ENCODE peak calls at places on chromosomes 7 and 10, in seven cellular contexts. One of them, this sample, is unnamed. For H3K4me1, the result is how much of the 10 kb centered on the place peaks cover.

GRCh38 chr10:96073722-96074121 is 30.3 kb downstream of the CCNJ start:
- DNase-seq in neuronal stem cell: no peak
- DNase-seq in PC-9: no peak
- DNase-seq in endothelial cell of umbilical vein: peak
- DNase-seq in lower lobe of right lung: no peak
- DNase-seq in upper lobe of right lung: no peak
- DNase-seq in spleen: no peak
- DNase-seq in this sample: no peak

GRCh38 chr7:106064836-106065559 is 47.1 kb downstream of the SYPL1 start:
- DNase-seq in endothelial cell of umbilical vein: peak
- DNase-seq in spleen: peak
- DNase-seq in PC-9: peak
- DNase-seq in lower lobe of right lung: peak
- DNase-seq in upper lobe of right lung: peak
- DNase-seq in neuronal stem cell: no peak
- DNase-seq in this sample: peak

GRCh38 chr10:70603439-70603778 is 868 bp upstream of the PRF1 start:
- DNase-seq in neuronal stem cell: no peak
- DNase-seq in PC-9: no peak
- DNase-seq in lower lobe of right lung: no peak
- DNase-seq in spleen: peak
- DNase-seq in endothelial cell of umbilical vein: no peak
- DNase-seq in upper lobe of right lung: no peak
- DNase-seq in this sample: no peak

GRCh38 chr10:905503-905902 is 26.0 kb downstream of the LARP4B start:
- DNase-seq in spleen: no peak
- DNase-seq in lower lobe of right lung: no peak
- DNase-seq in neuronal stem cell: no peak
- DNase-seq in endothelial cell of umbilical vein: no peak
- DNase-seq in upper lobe of right lung: no peak
- DNase-seq in PC-9: no peak
- DNase-seq in this sample: no peak

GRCh38 chr10:100913470-100913865 is 705 bp downstream of the SLF2 start:
- DNase-seq in neuronal stem cell: no peak
- DNase-seq in PC-9: no peak
- DNase-seq in lower lobe of right lung: no peak
- DNase-seq in upper lobe of right lung: no peak
- DNase-seq in endothelial cell of umbilical vein: no peak
- DNase-seq in spleen: no peak
- DNase-seq in this sample: no peak

GRCh38 chr10:6576326-6576725 is 3.8 kb downstream of the PRKCQ start:
- DNase-seq in endothelial cell of umbilical vein: no peak
- DNase-seq in PC-9: no peak
- DNase-seq in lower lobe of right lung: no peak
- DNase-seq in upper lobe of right lung: no peak
- DNase-seq in spleen: no peak
- DNase-seq in neuronal stem cell: no peak
- DNase-seq in this sample: no peak

GRCh38 chr7:101746311-101746710 is 71.1 kb upstream of the CUX1 start:
- DNase-seq in PC-9: no peak
- DNase-seq in endothelial cell of umbilical vein: no peak
- DNase-seq in neuronal stem cell: no peak
- DNase-seq in spleen: no peak
- DNase-seq in lower lobe of right lung: no peak
- DNase-seq in upper lobe of right lung: no peak
- DNase-seq in this sample: no peak

GRCh38 chr7:98870071-98870651 is 347 bp upstream of the TMEM130 start:
- DNase-seq in PC-9: peak
- DNase-seq in endothelial cell of umbilical vein: no peak
- DNase-seq in spleen: peak
- DNase-seq in lower lobe of right lung: peak
- DNase-seq in upper lobe of right lung: peak
- DNase-seq in neuronal stem cell: peak
- DNase-seq in this sample: peak

GRCh38 chr7:2288503-2288902 is 25.7 kb downstream of the SNX8 start:
- DNase-seq in PC-9: no peak
- DNase-seq in neuronal stem cell: no peak
- DNase-seq in spleen: no peak
- DNase-seq in upper lobe of right lung: no peak
- DNase-seq in lower lobe of right lung: no peak
- DNase-seq in endothelial cell of umbilical vein: no peak
- DNase-seq in this sample: peak

GRCh38 chr10:8331896-8332729 is 277.6 kb downstream of the GATA3 start:
- DNase-seq in lower lobe of right lung: peak
- DNase-seq in spleen: peak
- DNase-seq in upper lobe of right lung: peak
- DNase-seq in neuronal stem cell: peak
- DNase-seq in endothelial cell of umbilical vein: peak
- DNase-seq in PC-9: peak
- DNase-seq in this sample: peak

GRCh38 chr10:28327494-28327886 is 24.6 kb upstream of the MPP7 start:
- DNase-seq in lower lobe of right lung: no peak
- DNase-seq in upper lobe of right lung: no peak
- DNase-seq in endothelial cell of umbilical vein: peak
- DNase-seq in neuronal stem cell: no peak
- DNase-seq in spleen: no peak
- DNase-seq in PC-9: no peak
- DNase-seq in this sample: no peak

GRCh38 chr10:22686347-22686746 is 28.0 kb downstream of the PIP4K2A start:
- DNase-seq in endothelial cell of umbilical vein: no peak
- DNase-seq in neuronal stem cell: no peak
- DNase-seq in spleen: no peak
- DNase-seq in lower lobe of right lung: no peak
- DNase-seq in PC-9: no peak
- DNase-seq in upper lobe of right lung: no peak
- DNase-seq in this sample: no peak

GRCh38 chr7:77406421-77406820 is 9.7 kb downstream of the GSAP start:
- DNase-seq in neuronal stem cell: no peak
- DNase-seq in lower lobe of right lung: no peak
- DNase-seq in upper lobe of right lung: no peak
- DNase-seq in PC-9: no peak
- DNase-seq in spleen: no peak
- DNase-seq in endothelial cell of umbilical vein: no peak
- DNase-seq in this sample: no peak

GRCh38 chr7:105245398-105246099 is 143.2 kb downstream of the SRPK2 start:
- DNase-seq in spleen: no peak
- DNase-seq in upper lobe of right lung: no peak
- DNase-seq in PC-9: no peak
- DNase-seq in lower lobe of right lung: no peak
- DNase-seq in endothelial cell of umbilical vein: no peak
- DNase-seq in neuronal stem cell: no peak
- DNase-seq in this sample: no peak

GRCh38 chr7:20402297-20403230 is 71.9 kb downstream of the ITGB8 start:
- DNase-seq in upper lobe of right lung: no peak
- DNase-seq in spleen: no peak
- DNase-seq in neuronal stem cell: no peak
- DNase-seq in lower lobe of right lung: no peak
- DNase-seq in endothelial cell of umbilical vein: peak
- DNase-seq in PC-9: no peak
- DNase-seq in this sample: no peak

GRCh38 chr7:36129048-36129534 is 24.0 kb upstream of the EEPD1 start:
- DNase-seq in endothelial cell of umbilical vein: no peak
- DNase-seq in upper lobe of right lung: no peak
- DNase-seq in spleen: no peak
- DNase-seq in PC-9: peak
- DNase-seq in lower lobe of right lung: no peak
- DNase-seq in neuronal stem cell: no peak
- DNase-seq in this sample: peak

GRCh38 chr10:74164641-74165529 is 13.9 kb downstream of the ADK start:
- DNase-seq in endothelial cell of umbilical vein: peak
- DNase-seq in upper lobe of right lung: no peak
- DNase-seq in PC-9: no peak
- DNase-seq in lower lobe of right lung: no peak
- DNase-seq in spleen: no peak
- DNase-seq in neuronal stem cell: no peak
- DNase-seq in this sample: no peak
- H3K4me1 ChIP-seq in endothelial cell of umbilical vein: under half
- H3K4me1 ChIP-seq in upper lobe of right lung: under half
- H3K4me1 ChIP-seq in PC-9: under half
- H3K4me1 ChIP-seq in lower lobe of right lung: under half
- H3K4me1 ChIP-seq in spleen: half or more
- H3K4me1 ChIP-seq in neuronal stem cell: under half
- H3K4me1 ChIP-seq in this sample: under half

DNA sequence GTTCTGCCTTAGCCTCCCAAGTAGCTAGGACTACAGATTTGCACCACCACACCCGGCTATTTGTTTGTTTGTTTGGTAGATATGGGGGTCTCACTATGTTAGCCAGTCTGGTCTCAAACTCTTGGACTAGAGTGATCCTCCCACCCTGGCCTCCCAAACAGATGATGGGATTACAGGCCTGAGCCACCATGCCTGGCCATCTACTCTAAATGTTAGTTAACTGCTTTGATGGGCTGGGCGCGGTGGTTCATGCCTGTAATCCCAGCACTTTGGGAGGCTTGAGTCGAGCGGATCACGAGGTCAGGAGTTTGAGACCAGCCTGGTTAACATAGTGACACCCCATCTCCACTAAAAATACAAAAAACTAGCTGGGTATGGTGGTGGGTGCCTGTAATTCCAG is 74.8 kb downstream of the SEPTIN14 start:
- DNase-seq in PC-9: no peak
- DNase-seq in lower lobe of right lung: no peak
- DNase-seq in spleen: no peak
- DNase-seq in upper lobe of right lung: no peak
- DNase-seq in endothelial cell of umbilical vein: no peak
- DNase-seq in neuronal stem cell: no peak
- DNase-seq in this sample: no peak
- H3K27ac ChIP-seq in PC-9: no peak
- H3K27ac ChIP-seq in lower lobe of right lung: no peak
- H3K27ac ChIP-seq in spleen: no peak
- H3K27ac ChIP-seq in upper lobe of right lung: no peak
- H3K27ac ChIP-seq in endothelial cell of umbilical vein: no peak
- H3K27ac ChIP-seq in neuronal stem cell: no peak
- H3K27ac ChIP-seq in this sample: no peak

DNA sequence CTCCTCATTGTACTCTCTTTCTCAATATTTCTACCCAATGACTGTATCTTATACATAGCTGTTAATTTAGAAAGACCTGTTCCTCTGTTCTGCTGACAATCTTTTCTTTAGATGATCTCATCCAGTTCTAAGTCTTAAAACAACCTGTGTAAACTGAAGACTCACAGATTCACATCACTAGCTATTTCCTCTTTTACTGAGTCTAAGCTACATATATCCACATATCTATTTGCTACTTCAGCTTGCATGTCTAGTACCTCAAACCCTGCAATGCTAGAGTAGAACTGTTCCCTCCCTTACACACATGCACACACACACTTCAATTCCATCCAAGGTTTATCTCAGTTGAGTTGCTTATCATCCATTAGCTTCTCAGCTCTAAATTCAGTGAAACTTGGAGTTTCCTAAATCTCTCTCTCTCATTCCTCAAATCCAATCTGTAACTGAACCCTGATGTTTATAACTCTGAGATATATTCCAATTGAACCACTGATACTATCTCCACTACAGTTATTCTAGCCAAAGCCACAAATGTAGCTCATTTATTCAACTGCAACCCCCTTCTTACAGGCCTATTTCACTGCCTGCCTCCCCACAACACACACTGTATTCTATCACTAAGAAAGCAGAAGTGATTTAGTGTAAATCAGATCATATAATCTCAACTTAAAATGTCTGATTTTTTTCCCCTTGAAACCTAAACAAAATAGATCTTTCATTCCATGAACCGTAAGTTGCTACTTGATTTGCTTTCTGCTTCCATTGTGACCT is 1036.8 kb upstream of the POT1 start:
- DNase-seq in endothelial cell of umbilical vein: no peak
- DNase-seq in PC-9: no peak
- DNase-seq in spleen: no peak
- DNase-seq in neuronal stem cell: no peak
- DNase-seq in lower lobe of right lung: no peak
- DNase-seq in upper lobe of right lung: no peak
- DNase-seq in this sample: no peak
- H3K4me1 ChIP-seq in endothelial cell of umbilical vein: under half
- H3K4me1 ChIP-seq in PC-9: under half
- H3K4me1 ChIP-seq in spleen: under half
- H3K4me1 ChIP-seq in neuronal stem cell: under half
- H3K4me1 ChIP-seq in lower lobe of right lung: under half
- H3K4me1 ChIP-seq in upper lobe of right lung: under half
- H3K4me1 ChIP-seq in this sample: under half

GRCh38 chr7:151233804-151234203 is 1.5 kb downstream of the CHPF2 start:
- DNase-seq in PC-9: no peak
- DNase-seq in lower lobe of right lung: no peak
- DNase-seq in neuronal stem cell: no peak
- DNase-seq in spleen: peak
- DNase-seq in endothelial cell of umbilical vein: no peak
- DNase-seq in upper lobe of right lung: no peak
- DNase-seq in this sample: no peak
- H3K27ac ChIP-seq in PC-9: no peak
- H3K27ac ChIP-seq in lower lobe of right lung: peak
- H3K27ac ChIP-seq in neuronal stem cell: no peak
- H3K27ac ChIP-seq in spleen: no peak
- H3K27ac ChIP-seq in endothelial cell of umbilical vein: peak
- H3K27ac ChIP-seq in upper lobe of right lung: peak
- H3K27ac ChIP-seq in this sample: no peak

GRCh38 chr10:122296363-122297120 is 25.4 kb downstream of the BTBD16 start:
- DNase-seq in PC-9: no peak
- DNase-seq in upper lobe of right lung: no peak
- DNase-seq in endothelial cell of umbilical vein: no peak
- DNase-seq in spleen: no peak
- DNase-seq in lower lobe of right lung: no peak
- DNase-seq in neuronal stem cell: no peak
- DNase-seq in this sample: no peak
- H3K4me1 ChIP-seq in PC-9: under half
- H3K4me1 ChIP-seq in upper lobe of right lung: under half
- H3K4me1 ChIP-seq in endothelial cell of umbilical vein: under half
- H3K4me1 ChIP-seq in spleen: under half
- H3K4me1 ChIP-seq in lower lobe of right lung: under half
- H3K4me1 ChIP-seq in neuronal stem cell: under half
- H3K4me1 ChIP-seq in this sample: under half

GRCh38 chr10:4081691-4082111 is 296.7 kb upstream of the KLF6 start:
- DNase-seq in spleen: no peak
- DNase-seq in upper lobe of right lung: no peak
- DNase-seq in PC-9: no peak
- DNase-seq in lower lobe of right lung: no peak
- DNase-seq in neuronal stem cell: no peak
- DNase-seq in endothelial cell of umbilical vein: no peak
- DNase-seq in this sample: peak
- H3K27ac ChIP-seq in spleen: peak
- H3K27ac ChIP-seq in upper lobe of right lung: no peak
- H3K27ac ChIP-seq in PC-9: no peak
- H3K27ac ChIP-seq in lower lobe of right lung: no peak
- H3K27ac ChIP-seq in neuronal stem cell: no peak
- H3K27ac ChIP-seq in endothelial cell of umbilical vein: peak
- H3K27ac ChIP-seq in this sample: peak

GRCh38 chr7:40097728-40098127 is 36.7 kb downstream of the MPLKIP start:
- DNase-seq in neuronal stem cell: no peak
- DNase-seq in spleen: no peak
- DNase-seq in lower lobe of right lung: no peak
- DNase-seq in endothelial cell of umbilical vein: no peak
- DNase-seq in PC-9: no peak
- DNase-seq in upper lobe of right lung: no peak
- DNase-seq in this sample: no peak
- H3K4me1 ChIP-seq in neuronal stem cell: under half
- H3K4me1 ChIP-seq in spleen: under half
- H3K4me1 ChIP-seq in lower lobe of right lung: under half
- H3K4me1 ChIP-seq in endothelial cell of umbilical vein: under half
- H3K4me1 ChIP-seq in PC-9: under half
- H3K4me1 ChIP-seq in upper lobe of right lung: under half
- H3K4me1 ChIP-seq in this sample: under half

DNA sequence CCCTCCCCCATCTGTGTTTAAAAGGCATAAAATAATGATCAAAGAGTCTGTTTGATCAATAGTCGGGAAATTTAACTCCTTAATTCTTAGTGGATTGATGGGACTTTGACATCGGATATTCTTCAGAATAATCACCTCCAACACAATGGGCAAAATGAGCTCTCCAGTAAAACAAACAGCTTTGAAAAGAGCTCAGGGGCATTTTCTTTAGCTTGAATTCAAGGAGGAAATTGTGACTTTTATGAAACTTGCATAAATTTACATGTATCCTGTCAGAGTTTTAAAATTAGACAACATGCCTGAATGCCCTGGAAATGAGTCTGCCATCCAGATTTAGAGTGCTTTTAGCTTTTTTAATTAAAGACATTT is 118.8 kb downstream of the ARID5B start:
- DNase-seq in PC-9: no peak
- DNase-seq in lower lobe of right lung: no peak
- DNase-seq in upper lobe of right lung: no peak
- DNase-seq in endothelial cell of umbilical vein: no peak
- DNase-seq in neuronal stem cell: no peak
- DNase-seq in spleen: no peak
- DNase-seq in this sample: no peak
- H3K27ac ChIP-seq in PC-9: no peak
- H3K27ac ChIP-seq in lower lobe of right lung: peak
- H3K27ac ChIP-seq in upper lobe of right lung: no peak
- H3K27ac ChIP-seq in endothelial cell of umbilical vein: no peak
- H3K27ac ChIP-seq in neuronal stem cell: no peak
- H3K27ac ChIP-seq in spleen: peak
- H3K27ac ChIP-seq in this sample: no peak

This sample was measured in kidney.